ENCODE peak calls at places on chromosome 18, in seven cellular contexts. U is H9, K is activated T-cell treated with anti-CD3 and anti-CD28 coated beads for 1 hour, B is nucleus accumbens, E is mammary epithelial cell, N is fibroblast of lung, V is stomach. G is an unnamed sample.

GRCh38 chr18:68428026-68428425 is 286.9 kb downstream of the TMX3 start:
- DNase-seq in U (no peak), N (peak; percentile 95), E (peak; percentile 92), K (no peak), B (peak; percentile 2), V (no peak), G (no peak)

GRCh38 chr18:21115519-21116411 is 4.2 kb upstream of the ROCK1 start:
- DNase-seq in V (no peak), U (peak; percentile 39), N (peak; percentile 74), E (no peak), B (no peak), K (no peak), G (no peak)

GRCh38 chr18:78929502-78929901 is 50.1 kb upstream of the SALL3 start:
- DNase-seq in E (no peak), U (no peak), V (no peak), B (no peak), K (no peak), N (no peak), G (no peak)

GRCh38 chr18:28995319-28995718 is 818.4 kb upstream of the CDH2 start:
- DNase-seq in U (no peak), B (no peak), V (no peak), E (no peak), N (no peak), K (no peak), G (no peak)

GRCh38 chr18:13240060-13240725 is 21.6 kb downstream of the LDLRAD4 start:
- DNase-seq in E (no peak), U (no peak), B (no peak), N (no peak), K (no peak), V (no peak), G (no peak)

GRCh38 chr18:9413586-9413985 is 61.7 kb upstream of the RALBP1 start:
- DNase-seq in V (no peak), N (peak; percentile 60), K (no peak), U (no peak), E (no peak), B (no peak), G (no peak)

GRCh38 chr18:29644276-29644675 is 1398.3 kb downstream of the DSC3 start:
- DNase-seq in U (no peak), V (no peak), K (no peak), B (no peak), E (peak; percentile 53), N (peak; percentile 63), G (no peak)

GRCh38 chr18:3350566-3351527 is 88.9 kb downstream of the MYL12B start:
- DNase-seq in V (no peak), U (no peak), B (no peak), K (no peak), N (peak; percentile 69), E (peak; percentile 98), G (no peak)

GRCh38 chr18:3451989-3452749 is 2.2 kb downstream of the TGIF1 start:
- DNase-seq in K (peak; percentile 18), E (peak; percentile 68), V (peak; percentile 73), B (peak; percentile 29), N (peak; percentile 77), U (no peak), G (peak; percentile 22)

GRCh38 chr18:63731215-63731614 is 28.5 kb downstream of the SERPINB11 start:
- DNase-seq in N (no peak), U (no peak), B (no peak), V (no peak), E (no peak), K (no peak), G (no peak)

GRCh38 chr18:76490701-76491171 is 4.3 kb downstream of the ZNF516 start:
- DNase-seq in U (no peak), V (peak; percentile 76), B (no peak), N (peak; percentile 30), K (peak; percentile 39), E (peak; percentile 45), G (peak; percentile 63)

GRCh38 chr18:2939317-2939716 is 73.6 kb downstream of the LPIN2 start:
- DNase-seq in B (no peak), K (no peak), E (no peak), N (no peak), V (peak; percentile 78), U (no peak), G (no peak)

GRCh38 chr18:40698129-40698528 is 1256.9 kb upstream of the PIK3C3 start:
- DNase-seq in V (no peak), N (no peak), B (no peak), U (no peak), K (no peak), E (no peak), G (no peak)

GRCh38 chr18:28287146-28287545 is 110.2 kb upstream of the CDH2 start:
- DNase-seq in E (no peak), N (no peak), V (no peak), K (no peak), U (peak; percentile 74), B (no peak), G (no peak)

GRCh38 chr18:27608742-27609141 is 423.6 kb upstream of the CHST9 start:
- DNase-seq in N (no peak), U (no peak), E (no peak), B (no peak), V (no peak), K (no peak), G (no peak)